ENCODE peak calls at places on chromosomes 2 and 18, in seven cellular contexts. One of them, this sample, is unnamed.

GRCh38 chr18:9356969-9357368 is 22.4 kb downstream of the TWSG1 start:
- DNase-seq in body of pancreas: no peak
- DNase-seq in CD8-positive, alpha-beta T cell: no peak
- DNase-seq in keratinocyte: no peak
- DNase-seq in psoas muscle: no peak
- DNase-seq in sigmoid colon: no peak
- DNase-seq in A549: no peak
- DNase-seq in this sample: no peak

GRCh38 chr2:169925968-169926367 is 98.7 kb downstream of the UBR3 start:
- DNase-seq in body of pancreas: no peak
- DNase-seq in CD8-positive, alpha-beta T cell: no peak
- DNase-seq in keratinocyte: no peak
- DNase-seq in psoas muscle: no peak
- DNase-seq in sigmoid colon: no peak
- DNase-seq in A549: no peak
- DNase-seq in this sample: no peak

GRCh38 chr18:11520536-11520935 is 88.9 kb upstream of the SLC35G4 start:
- DNase-seq in body of pancreas: no peak
- DNase-seq in CD8-positive, alpha-beta T cell: no peak
- DNase-seq in keratinocyte: no peak
- DNase-seq in psoas muscle: no peak
- DNase-seq in sigmoid colon: no peak
- DNase-seq in A549: no peak
- DNase-seq in this sample: no peak

GRCh38 chr2:59875836-59876235 is 677.6 kb downstream of the BCL11A start:
- DNase-seq in body of pancreas: no peak
- DNase-seq in CD8-positive, alpha-beta T cell: no peak
- DNase-seq in keratinocyte: no peak
- DNase-seq in psoas muscle: no peak
- DNase-seq in sigmoid colon: no peak
- DNase-seq in A549: no peak
- DNase-seq in this sample: no peak

GRCh38 chr2:163641986-163642385 is 93.8 kb downstream of the FIGN start:
- DNase-seq in body of pancreas: no peak
- DNase-seq in CD8-positive, alpha-beta T cell: no peak
- DNase-seq in keratinocyte: no peak
- DNase-seq in psoas muscle: no peak
- DNase-seq in sigmoid colon: no peak
- DNase-seq in A549: no peak
- DNase-seq in this sample: no peak

GRCh38 chr2:239052046-239052445 is 204.2 kb downstream of the TWIST2 start:
- DNase-seq in body of pancreas: no peak
- DNase-seq in CD8-positive, alpha-beta T cell: no peak
- DNase-seq in keratinocyte: no peak
- DNase-seq in psoas muscle: peak; percentile 41
- DNase-seq in sigmoid colon: peak; percentile 43
- DNase-seq in A549: no peak
- DNase-seq in this sample: no peak

GRCh38 chr2:161412346-161412745 is 3.8 kb upstream of the TBR1 start:
- DNase-seq in body of pancreas: no peak
- DNase-seq in CD8-positive, alpha-beta T cell: no peak
- DNase-seq in keratinocyte: no peak
- DNase-seq in psoas muscle: no peak
- DNase-seq in sigmoid colon: no peak
- DNase-seq in A549: no peak
- DNase-seq in this sample: no peak

GRCh38 chr2:201621293-201621999 is 21.9 kb downstream of the TMEM237 start:
- DNase-seq in body of pancreas: no peak
- DNase-seq in CD8-positive, alpha-beta T cell: no peak
- DNase-seq in keratinocyte: no peak
- DNase-seq in psoas muscle: no peak
- DNase-seq in sigmoid colon: no peak
- DNase-seq in A549: no peak
- DNase-seq in this sample: no peak

GRCh38 chr2:121649402-121649651 is at the start of gene CLASP1:
- DNase-seq in body of pancreas: peak; percentile 96
- DNase-seq in CD8-positive, alpha-beta T cell: peak; percentile 92
- DNase-seq in keratinocyte: peak; percentile 77
- DNase-seq in psoas muscle: peak; percentile 99
- DNase-seq in sigmoid colon: peak; percentile 99
- DNase-seq in A549: peak; percentile 98
- DNase-seq in this sample: peak; percentile 98

GRCh38 chr18:28116461-28116860 is 60.5 kb downstream of the CDH2 start:
- DNase-seq in body of pancreas: no peak
- DNase-seq in CD8-positive, alpha-beta T cell: no peak
- DNase-seq in keratinocyte: no peak
- DNase-seq in psoas muscle: no peak
- DNase-seq in sigmoid colon: no peak
- DNase-seq in A549: no peak
- DNase-seq in this sample: no peak

GRCh38 chr2:50732796-50733195 is 299.1 kb downstream of the NRXN1 start:
- DNase-seq in body of pancreas: no peak
- DNase-seq in CD8-positive, alpha-beta T cell: no peak
- DNase-seq in keratinocyte: no peak
- DNase-seq in psoas muscle: no peak
- DNase-seq in sigmoid colon: no peak
- DNase-seq in A549: no peak
- DNase-seq in this sample: no peak

GRCh38 chr2:99085400-99085799 is 56.1 kb upstream of the C2orf15 start:
- DNase-seq in body of pancreas: no peak
- DNase-seq in CD8-positive, alpha-beta T cell: no peak
- DNase-seq in keratinocyte: no peak
- DNase-seq in psoas muscle: no peak
- DNase-seq in sigmoid colon: no peak
- DNase-seq in A549: peak; percentile 36
- DNase-seq in this sample: no peak

GRCh38 chr2:145846986-145847385 is 1327.1 kb upstream of the ZEB2 start:
- DNase-seq in body of pancreas: no peak
- DNase-seq in CD8-positive, alpha-beta T cell: no peak
- DNase-seq in keratinocyte: no peak
- DNase-seq in psoas muscle: no peak
- DNase-seq in sigmoid colon: no peak
- DNase-seq in A549: no peak
- DNase-seq in this sample: no peak

GRCh38 chr2:151669585-151670081 is 64.6 kb downstream of the NEB start:
- DNase-seq in body of pancreas: no peak
- DNase-seq in CD8-positive, alpha-beta T cell: peak; percentile 9
- DNase-seq in keratinocyte: no peak
- DNase-seq in psoas muscle: no peak
- DNase-seq in sigmoid colon: no peak
- DNase-seq in A549: no peak
- DNase-seq in this sample: no peak

GRCh38 chr2:85737481-85737880 is 16.3 kb upstream of the ATOH8 start:
- DNase-seq in body of pancreas: peak; percentile 65
- DNase-seq in CD8-positive, alpha-beta T cell: no peak
- DNase-seq in keratinocyte: no peak
- DNase-seq in psoas muscle: peak; percentile 88
- DNase-seq in sigmoid colon: peak; percentile 96
- DNase-seq in A549: peak; percentile 58
- DNase-seq in this sample: peak; percentile 72

GRCh38 chr18:71075147-71075546 is 786.3 kb downstream of the SOCS6 start:
- DNase-seq in body of pancreas: no peak
- DNase-seq in CD8-positive, alpha-beta T cell: no peak
- DNase-seq in keratinocyte: no peak
- DNase-seq in psoas muscle: no peak
- DNase-seq in sigmoid colon: no peak
- DNase-seq in A549: peak; percentile 1
- DNase-seq in this sample: no peak

GRCh38 chr2:179263015-179263414 is 1.6 kb downstream of the SESTD1 start:
- DNase-seq in body of pancreas: no peak
- DNase-seq in CD8-positive, alpha-beta T cell: no peak
- DNase-seq in keratinocyte: no peak
- DNase-seq in psoas muscle: no peak
- DNase-seq in sigmoid colon: no peak
- DNase-seq in A549: peak; percentile 9
- DNase-seq in this sample: no peak

GRCh38 chr2:121017411-121017810 is 267.6 kb downstream of the TFCP2L1 start:
- DNase-seq in body of pancreas: no peak
- DNase-seq in CD8-positive, alpha-beta T cell: no peak
- DNase-seq in keratinocyte: no peak
- DNase-seq in psoas muscle: no peak
- DNase-seq in sigmoid colon: no peak
- DNase-seq in A549: no peak
- DNase-seq in this sample: no peak

GRCh38 chr2:206040525-206040924 is 45.4 kb downstream of the INO80D start:
- DNase-seq in body of pancreas: no peak
- DNase-seq in CD8-positive, alpha-beta T cell: no peak
- DNase-seq in keratinocyte: no peak
- DNase-seq in psoas muscle: no peak
- DNase-seq in sigmoid colon: no peak
- DNase-seq in A549: no peak
- DNase-seq in this sample: no peak

GRCh38 chr18:57811477-57812125 is 8.5 kb upstream of the ATP8B1 start:
- DNase-seq in body of pancreas: no peak
- DNase-seq in CD8-positive, alpha-beta T cell: no peak
- DNase-seq in keratinocyte: no peak
- DNase-seq in psoas muscle: no peak
- DNase-seq in sigmoid colon: no peak
- DNase-seq in A549: peak; percentile 39
- DNase-seq in this sample: no peak

GRCh38 chr2:24048662-24049484 is 668 bp upstream of the FKBP1B start:
- DNase-seq in body of pancreas: no peak
- DNase-seq in CD8-positive, alpha-beta T cell: no peak
- DNase-seq in keratinocyte: no peak
- DNase-seq in psoas muscle: no peak
- DNase-seq in sigmoid colon: no peak
- DNase-seq in A549: no peak
- DNase-seq in this sample: no peak

GRCh38 chr2:20185176-20186022 is 39.5 kb downstream of the SDC1 start:
- DNase-seq in body of pancreas: no peak
- DNase-seq in CD8-positive, alpha-beta T cell: no peak
- DNase-seq in keratinocyte: no peak
- DNase-seq in psoas muscle: peak; percentile 30
- DNase-seq in sigmoid colon: no peak
- DNase-seq in A549: peak; percentile 48
- DNase-seq in this sample: no peak

GRCh38 chr2:49255325-49256023 is 101.2 kb upstream of the FSHR start:
- DNase-seq in body of pancreas: no peak
- DNase-seq in CD8-positive, alpha-beta T cell: no peak
- DNase-seq in keratinocyte: no peak
- DNase-seq in psoas muscle: no peak
- DNase-seq in sigmoid colon: no peak
- DNase-seq in A549: no peak
- DNase-seq in this sample: no peak
- TF ChIP-seq CTCF in body of pancreas: no peak
- TF ChIP-seq CTCF in CD8-positive, alpha-beta T cell: no peak
- TF ChIP-seq CTCF in keratinocyte: no peak
- TF ChIP-seq CTCF in psoas muscle: no peak
- TF ChIP-seq CTCF in sigmoid colon: no peak
- TF ChIP-seq CTCF in A549: no peak
- TF ChIP-seq CTCF in this sample: peak; percentile 50

GRCh38 chr2:240291940-240292574 is 143.4 kb upstream of the GPC1 start:
- DNase-seq in body of pancreas: no peak
- DNase-seq in CD8-positive, alpha-beta T cell: no peak
- DNase-seq in keratinocyte: no peak
- DNase-seq in psoas muscle: peak; percentile 34
- DNase-seq in sigmoid colon: no peak
- DNase-seq in A549: no peak
- DNase-seq in this sample: no peak
- H3K4me3 ChIP-seq in body of pancreas: no peak overlapping the region
- H3K4me3 ChIP-seq in CD8-positive, alpha-beta T cell: no peak overlapping the region
- H3K4me3 ChIP-seq in keratinocyte: no peak overlapping the region
- H3K4me3 ChIP-seq in psoas muscle: no peak overlapping the region
- H3K4me3 ChIP-seq in sigmoid colon: no peak overlapping the region
- H3K4me3 ChIP-seq in A549: no peak overlapping the region
- H3K4me3 ChIP-seq in this sample: no peak overlapping the region

GRCh38 chr2:27584597-27584996 is 1.8 kb downstream of the ZNF512 start:
- DNase-seq in body of pancreas: no peak
- DNase-seq in CD8-positive, alpha-beta T cell: no peak
- DNase-seq in keratinocyte: no peak
- DNase-seq in psoas muscle: no peak
- DNase-seq in sigmoid colon: no peak
- DNase-seq in A549: no peak
- DNase-seq in this sample: no peak

GRCh38 chr2:27582129-27582694 is 630 bp upstream of the ZNF512 start:
- DNase-seq in body of pancreas: no peak
- DNase-seq in CD8-positive, alpha-beta T cell: no peak
- DNase-seq in keratinocyte: no peak
- DNase-seq in psoas muscle: no peak
- DNase-seq in sigmoid colon: peak; percentile 64
- DNase-seq in A549: no peak
- DNase-seq in this sample: no peak

GRCh38 chr2:27581417-27582128 is 1.3 kb upstream of the ZNF512 start:
- DNase-seq in body of pancreas: no peak
- DNase-seq in CD8-positive, alpha-beta T cell: no peak
- DNase-seq in keratinocyte: no peak
- DNase-seq in psoas muscle: no peak
- DNase-seq in sigmoid colon: no peak
- DNase-seq in A549: no peak
- DNase-seq in this sample: no peak

GRCh38 chr2:27582695-27583389 is at the start of gene ZNF512:
- DNase-seq in body of pancreas: peak; percentile 82
- DNase-seq in CD8-positive, alpha-beta T cell: peak; percentile 64
- DNase-seq in keratinocyte: peak; percentile 48
- DNase-seq in psoas muscle: peak; percentile 94
- DNase-seq in sigmoid colon: peak; percentile 98
- DNase-seq in A549: peak; percentile 96
- DNase-seq in this sample: peak; percentile 93

DNA sequence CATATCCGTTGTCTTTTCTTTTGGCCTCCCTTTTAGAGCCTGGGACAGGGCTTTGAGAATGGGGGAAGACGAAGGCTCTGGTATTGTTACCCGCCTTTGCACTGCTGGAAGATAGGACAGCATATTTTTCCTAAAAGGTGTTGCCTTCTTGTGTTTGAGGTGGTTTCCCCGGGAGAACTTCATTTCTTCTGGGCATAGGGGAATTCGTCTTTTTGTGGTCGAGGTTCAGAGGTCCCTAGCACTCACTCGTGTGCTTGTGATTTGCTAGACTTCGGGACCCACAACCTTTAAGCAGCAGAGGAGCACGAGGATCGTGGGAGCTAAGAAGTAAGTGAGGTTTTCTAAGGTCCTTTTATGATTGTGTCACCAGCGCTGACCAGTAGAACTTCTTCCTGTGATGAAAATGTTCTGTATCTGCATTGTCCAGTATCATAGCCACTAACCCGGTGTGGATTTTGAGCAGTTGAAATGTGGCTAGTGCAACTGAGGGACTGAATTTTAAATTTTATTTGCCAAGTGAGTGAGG is 611 bp downstream of the ZNF512 start:
- DNase-seq in body of pancreas: no peak
- DNase-seq in CD8-positive, alpha-beta T cell: no peak
- DNase-seq in keratinocyte: no peak
- DNase-seq in psoas muscle: no peak
- DNase-seq in sigmoid colon: no peak
- DNase-seq in A549: no peak
- DNase-seq in this sample: no peak
- H3K27ac ChIP-seq in body of pancreas: no peak overlapping the region
- H3K27ac ChIP-seq in CD8-positive, alpha-beta T cell: peak overlapping the region; percentile 80
- H3K27ac ChIP-seq in keratinocyte: peak overlapping the region; percentile 60
- H3K27ac ChIP-seq in psoas muscle: peak overlapping the region; percentile 51
- H3K27ac ChIP-seq in sigmoid colon: peak overlapping the region; percentile 76
- H3K27ac ChIP-seq in A549: peak overlapping the region; percentile 71
- H3K27ac ChIP-seq in this sample: peak overlapping the region; percentile 70

DNA sequence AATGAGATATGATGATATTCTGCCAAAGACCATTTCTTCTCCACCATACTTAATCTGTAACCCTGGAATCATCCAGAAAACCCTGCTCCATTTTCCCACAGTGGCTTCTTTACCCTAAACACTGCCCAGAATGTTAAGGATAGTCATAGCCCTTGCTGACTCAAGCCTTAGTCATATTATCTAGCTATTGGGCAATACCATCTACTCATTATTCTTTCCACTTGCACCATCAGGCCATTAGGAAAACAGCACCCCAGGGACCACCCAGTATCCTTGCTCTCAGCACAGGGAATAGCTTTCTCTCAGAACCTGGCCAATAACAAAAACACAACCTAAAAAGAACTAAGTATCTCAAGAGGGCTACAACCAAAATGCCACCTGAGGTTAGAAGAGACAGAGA is 445.7 kb upstream of the SLC14A2 start:
- DNase-seq in body of pancreas: no peak
- DNase-seq in CD8-positive, alpha-beta T cell: no peak
- DNase-seq in keratinocyte: no peak
- DNase-seq in psoas muscle: peak; percentile 72
- DNase-seq in sigmoid colon: peak; percentile 74
- DNase-seq in A549: peak; percentile 41
- DNase-seq in this sample: no peak
- TF ChIP-seq CTCF in body of pancreas: no peak
- TF ChIP-seq CTCF in CD8-positive, alpha-beta T cell: no peak
- TF ChIP-seq CTCF in keratinocyte: peak; percentile 16
- TF ChIP-seq CTCF in psoas muscle: no peak
- TF ChIP-seq CTCF in sigmoid colon: no peak
- TF ChIP-seq CTCF in A549: no peak
- TF ChIP-seq CTCF in this sample: no peak

This sample was measured in heart left ventricle.